ENCODE peak calls at places on chromosome 6, in ten cellular contexts. One of them, this sample, is unnamed. For H3K9me3 and H3K4me1, the result is how much of the 10 kb centered on the place peaks cover.

GRCh38 chr6:96235927-96236326 is 220.2 kb downstream of the FUT9 start:
- DNase-seq in stomach: no peak
- DNase-seq in CD4-positive, CD25-positive, alpha-beta regulatory T cell: no peak
- DNase-seq in A549: no peak
- DNase-seq in uterus: no peak
- DNase-seq in heart left ventricle: no peak
- DNase-seq in aorta: no peak
- DNase-seq in CD4-positive, alpha-beta memory T cell: no peak
- DNase-seq in neuronal stem cell: no peak
- DNase-seq in PC-9: peak
- DNase-seq in this sample: no peak

GRCh38 chr6:81895511-81896185 is 143.2 kb upstream of the TENT5A start:
- DNase-seq in stomach: no peak
- DNase-seq in CD4-positive, CD25-positive, alpha-beta regulatory T cell: no peak
- DNase-seq in A549: no peak
- DNase-seq in uterus: no peak
- DNase-seq in heart left ventricle: no peak
- DNase-seq in aorta: no peak
- DNase-seq in CD4-positive, alpha-beta memory T cell: no peak
- DNase-seq in neuronal stem cell: no peak
- DNase-seq in PC-9: peak
- DNase-seq in this sample: peak

GRCh38 chr6:169868458-169868857 is 117.0 kb downstream of the ERMARD start:
- DNase-seq in stomach: peak
- DNase-seq in CD4-positive, CD25-positive, alpha-beta regulatory T cell: peak
- DNase-seq in A549: no peak
- DNase-seq in uterus: no peak
- DNase-seq in heart left ventricle: peak
- DNase-seq in aorta: no peak
- DNase-seq in CD4-positive, alpha-beta memory T cell: peak
- DNase-seq in neuronal stem cell: no peak
- DNase-seq in PC-9: no peak
- DNase-seq in this sample: no peak

GRCh38 chr6:22383016-22383415 is 86.2 kb upstream of the PRL start:
- DNase-seq in stomach: no peak
- DNase-seq in CD4-positive, CD25-positive, alpha-beta regulatory T cell: no peak
- DNase-seq in A549: no peak
- DNase-seq in uterus: no peak
- DNase-seq in heart left ventricle: no peak
- DNase-seq in aorta: no peak
- DNase-seq in CD4-positive, alpha-beta memory T cell: no peak
- DNase-seq in neuronal stem cell: no peak
- DNase-seq in PC-9: no peak
- DNase-seq in this sample: no peak

GRCh38 chr6:13462380-13463326 is 24.7 kb downstream of the GFOD1 start:
- DNase-seq in stomach: no peak
- DNase-seq in CD4-positive, CD25-positive, alpha-beta regulatory T cell: no peak
- DNase-seq in A549: no peak
- DNase-seq in uterus: no peak
- DNase-seq in heart left ventricle: no peak
- DNase-seq in aorta: no peak
- DNase-seq in CD4-positive, alpha-beta memory T cell: no peak
- DNase-seq in neuronal stem cell: no peak
- DNase-seq in PC-9: no peak
- DNase-seq in this sample: no peak

GRCh38 chr6:88499845-88500699 is 333.9 kb upstream of the CNR1 start:
- DNase-seq in stomach: no peak
- DNase-seq in CD4-positive, CD25-positive, alpha-beta regulatory T cell: no peak
- DNase-seq in A549: no peak
- DNase-seq in uterus: no peak
- DNase-seq in heart left ventricle: no peak
- DNase-seq in aorta: no peak
- DNase-seq in CD4-positive, alpha-beta memory T cell: no peak
- DNase-seq in neuronal stem cell: no peak
- DNase-seq in PC-9: no peak
- DNase-seq in this sample: no peak

GRCh38 chr6:116439572-116439971 is 21.6 kb upstream of the CALHM6 start:
- DNase-seq in stomach: no peak
- DNase-seq in CD4-positive, CD25-positive, alpha-beta regulatory T cell: no peak
- DNase-seq in A549: no peak
- DNase-seq in uterus: no peak
- DNase-seq in heart left ventricle: no peak
- DNase-seq in aorta: no peak
- DNase-seq in CD4-positive, alpha-beta memory T cell: no peak
- DNase-seq in neuronal stem cell: no peak
- DNase-seq in PC-9: no peak
- DNase-seq in this sample: no peak

GRCh38 chr6:157982297-157982579 is 575 bp downstream of the SYNJ2 start:
- DNase-seq in stomach: peak
- DNase-seq in CD4-positive, CD25-positive, alpha-beta regulatory T cell: peak
- DNase-seq in A549: peak
- DNase-seq in uterus: no peak
- DNase-seq in heart left ventricle: peak
- DNase-seq in aorta: no peak
- DNase-seq in CD4-positive, alpha-beta memory T cell: no peak
- DNase-seq in neuronal stem cell: peak
- DNase-seq in PC-9: no peak
- DNase-seq in this sample: peak

GRCh38 chr6:85678000-85678601 is 35.4 kb upstream of the SYNCRIP start:
- DNase-seq in stomach: no peak
- DNase-seq in CD4-positive, CD25-positive, alpha-beta regulatory T cell: no peak
- DNase-seq in A549: no peak
- DNase-seq in uterus: no peak
- DNase-seq in heart left ventricle: no peak
- DNase-seq in aorta: no peak
- DNase-seq in CD4-positive, alpha-beta memory T cell: no peak
- DNase-seq in neuronal stem cell: no peak
- DNase-seq in PC-9: no peak
- DNase-seq in this sample: no peak

GRCh38 chr6:138292482-138292881 is 74.2 kb upstream of the PBOV1 start:
- DNase-seq in stomach: no peak
- DNase-seq in CD4-positive, CD25-positive, alpha-beta regulatory T cell: no peak
- DNase-seq in A549: no peak
- DNase-seq in uterus: no peak
- DNase-seq in heart left ventricle: no peak
- DNase-seq in aorta: no peak
- DNase-seq in CD4-positive, alpha-beta memory T cell: no peak
- DNase-seq in neuronal stem cell: no peak
- DNase-seq in PC-9: no peak
- DNase-seq in this sample: no peak

GRCh38 chr6:49915035-49915434 is 48.7 kb upstream of the CRISP1 start:
- DNase-seq in stomach: no peak
- DNase-seq in CD4-positive, CD25-positive, alpha-beta regulatory T cell: no peak
- DNase-seq in A549: no peak
- DNase-seq in uterus: no peak
- DNase-seq in heart left ventricle: no peak
- DNase-seq in aorta: no peak
- DNase-seq in CD4-positive, alpha-beta memory T cell: no peak
- DNase-seq in neuronal stem cell: no peak
- DNase-seq in PC-9: no peak
- DNase-seq in this sample: peak

GRCh38 chr6:106513813-106514212 is 115.5 kb downstream of the RTN4IP1 start:
- DNase-seq in stomach: no peak
- DNase-seq in CD4-positive, CD25-positive, alpha-beta regulatory T cell: peak
- DNase-seq in A549: no peak
- DNase-seq in uterus: no peak
- DNase-seq in heart left ventricle: no peak
- DNase-seq in aorta: no peak
- DNase-seq in CD4-positive, alpha-beta memory T cell: no peak
- DNase-seq in neuronal stem cell: no peak
- DNase-seq in PC-9: peak
- DNase-seq in this sample: no peak

DNA sequence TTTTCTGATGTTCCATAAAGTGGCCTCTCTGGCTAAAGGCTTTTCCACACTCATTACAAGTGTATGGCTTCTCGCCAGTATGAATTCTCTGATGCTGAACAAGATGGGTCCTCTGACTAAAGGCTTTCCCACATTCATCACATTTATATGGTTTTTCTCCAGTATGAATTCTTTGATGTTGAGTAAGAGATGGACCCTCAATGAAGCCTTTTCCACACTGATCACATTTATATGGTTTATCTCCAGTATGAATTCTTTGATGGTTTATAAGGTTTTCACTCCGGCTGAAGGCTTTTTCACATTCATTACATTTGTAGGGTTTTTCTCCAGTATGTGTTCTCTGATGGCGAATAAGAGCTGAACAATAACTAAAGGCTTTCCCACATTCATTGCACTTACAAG is 20.4 kb downstream of the ZNF184 start:
- DNase-seq in stomach: no peak
- DNase-seq in CD4-positive, CD25-positive, alpha-beta regulatory T cell: peak
- DNase-seq in A549: peak
- DNase-seq in uterus: no peak
- DNase-seq in heart left ventricle: no peak
- DNase-seq in aorta: no peak
- DNase-seq in CD4-positive, alpha-beta memory T cell: no peak
- DNase-seq in neuronal stem cell: no peak
- DNase-seq in PC-9: no peak
- DNase-seq in this sample: no peak
- H3K9me3 ChIP-seq in stomach: half or more
- H3K9me3 ChIP-seq in CD4-positive, CD25-positive, alpha-beta regulatory T cell: half or more
- H3K9me3 ChIP-seq in A549: half or more
- H3K9me3 ChIP-seq in uterus: under half
- H3K9me3 ChIP-seq in heart left ventricle: half or more
- H3K9me3 ChIP-seq in aorta: under half
- H3K9me3 ChIP-seq in CD4-positive, alpha-beta memory T cell: half or more
- H3K9me3 ChIP-seq in neuronal stem cell: half or more
- H3K9me3 ChIP-seq in PC-9: half or more
- H3K9me3 ChIP-seq in this sample: under half

DNA sequence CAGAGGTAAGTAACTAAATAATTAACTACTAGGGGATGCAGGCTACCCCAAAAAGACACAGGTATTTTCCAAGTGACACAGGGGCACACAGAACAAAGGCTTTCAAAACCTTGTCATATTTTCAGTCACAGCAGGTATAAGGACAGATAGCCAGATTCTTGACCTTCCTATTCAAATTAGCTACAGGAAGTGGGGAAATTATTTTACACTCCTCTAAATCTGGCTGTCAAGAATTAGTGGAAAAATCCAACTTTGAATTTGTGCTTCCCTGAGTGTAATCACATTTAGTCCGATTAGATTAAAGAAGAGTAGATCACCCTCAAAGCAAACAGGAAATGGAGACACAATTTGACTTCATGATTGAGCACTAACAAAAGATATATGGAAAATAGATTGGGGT is 60.6 kb downstream of the SYNE1 start:
- DNase-seq in stomach: no peak
- DNase-seq in CD4-positive, CD25-positive, alpha-beta regulatory T cell: no peak
- DNase-seq in A549: no peak
- DNase-seq in uterus: no peak
- DNase-seq in heart left ventricle: no peak
- DNase-seq in aorta: no peak
- DNase-seq in CD4-positive, alpha-beta memory T cell: no peak
- DNase-seq in neuronal stem cell: no peak
- DNase-seq in PC-9: no peak
- DNase-seq in this sample: no peak
- H3K27ac ChIP-seq in stomach: peak
- H3K27ac ChIP-seq in CD4-positive, CD25-positive, alpha-beta regulatory T cell: no peak
- H3K27ac ChIP-seq in A549: no peak
- H3K27ac ChIP-seq in uterus: peak
- H3K27ac ChIP-seq in heart left ventricle: no peak
- H3K27ac ChIP-seq in aorta: no peak
- H3K27ac ChIP-seq in CD4-positive, alpha-beta memory T cell: no peak
- H3K27ac ChIP-seq in neuronal stem cell: no peak
- H3K27ac ChIP-seq in PC-9: no peak
- H3K27ac ChIP-seq in this sample: no peak

GRCh38 chr6:18386302-18386976 is 711 bp upstream of the RNF144B start:
- DNase-seq in stomach: peak
- DNase-seq in CD4-positive, CD25-positive, alpha-beta regulatory T cell: no peak
- DNase-seq in A549: no peak
- DNase-seq in uterus: no peak
- DNase-seq in heart left ventricle: peak
- DNase-seq in aorta: peak
- DNase-seq in CD4-positive, alpha-beta memory T cell: no peak
- DNase-seq in neuronal stem cell: peak
- DNase-seq in PC-9: peak
- DNase-seq in this sample: peak

GRCh38 chr6:18389479-18389878 is 2.3 kb downstream of the RNF144B start:
- DNase-seq in stomach: no peak
- DNase-seq in CD4-positive, CD25-positive, alpha-beta regulatory T cell: no peak
- DNase-seq in A549: no peak
- DNase-seq in uterus: no peak
- DNase-seq in heart left ventricle: no peak
- DNase-seq in aorta: no peak
- DNase-seq in CD4-positive, alpha-beta memory T cell: no peak
- DNase-seq in neuronal stem cell: no peak
- DNase-seq in PC-9: no peak
- DNase-seq in this sample: no peak

GRCh38 chr6:18387061-18387721 is at the start of gene RNF144B:
- DNase-seq in stomach: peak
- DNase-seq in CD4-positive, CD25-positive, alpha-beta regulatory T cell: peak
- DNase-seq in A549: peak
- DNase-seq in uterus: peak
- DNase-seq in heart left ventricle: peak
- DNase-seq in aorta: peak
- DNase-seq in CD4-positive, alpha-beta memory T cell: peak
- DNase-seq in neuronal stem cell: peak
- DNase-seq in PC-9: peak
- DNase-seq in this sample: peak

GRCh38 chr6:18388942-18389341 is 1.8 kb downstream of the RNF144B start:
- DNase-seq in stomach: no peak
- DNase-seq in CD4-positive, CD25-positive, alpha-beta regulatory T cell: no peak
- DNase-seq in A549: peak
- DNase-seq in uterus: no peak
- DNase-seq in heart left ventricle: no peak
- DNase-seq in aorta: no peak
- DNase-seq in CD4-positive, alpha-beta memory T cell: no peak
- DNase-seq in neuronal stem cell: no peak
- DNase-seq in PC-9: peak
- DNase-seq in this sample: peak

GRCh38 chr6:18388252-18388651 is 1.1 kb downstream of the RNF144B start:
- DNase-seq in stomach: no peak
- DNase-seq in CD4-positive, CD25-positive, alpha-beta regulatory T cell: no peak
- DNase-seq in A549: no peak
- DNase-seq in uterus: no peak
- DNase-seq in heart left ventricle: no peak
- DNase-seq in aorta: no peak
- DNase-seq in CD4-positive, alpha-beta memory T cell: no peak
- DNase-seq in neuronal stem cell: no peak
- DNase-seq in PC-9: peak
- DNase-seq in this sample: no peak
- H3K4me1 ChIP-seq in stomach: half or more
- H3K4me1 ChIP-seq in CD4-positive, CD25-positive, alpha-beta regulatory T cell: under half
- H3K4me1 ChIP-seq in A549: under half
- H3K4me1 ChIP-seq in uterus: under half
- H3K4me1 ChIP-seq in heart left ventricle: under half
- H3K4me1 ChIP-seq in aorta: under half
- H3K4me1 ChIP-seq in CD4-positive, alpha-beta memory T cell: under half
- H3K4me1 ChIP-seq in neuronal stem cell: under half
- H3K4me1 ChIP-seq in PC-9: under half
- H3K4me1 ChIP-seq in this sample: under half

DNA sequence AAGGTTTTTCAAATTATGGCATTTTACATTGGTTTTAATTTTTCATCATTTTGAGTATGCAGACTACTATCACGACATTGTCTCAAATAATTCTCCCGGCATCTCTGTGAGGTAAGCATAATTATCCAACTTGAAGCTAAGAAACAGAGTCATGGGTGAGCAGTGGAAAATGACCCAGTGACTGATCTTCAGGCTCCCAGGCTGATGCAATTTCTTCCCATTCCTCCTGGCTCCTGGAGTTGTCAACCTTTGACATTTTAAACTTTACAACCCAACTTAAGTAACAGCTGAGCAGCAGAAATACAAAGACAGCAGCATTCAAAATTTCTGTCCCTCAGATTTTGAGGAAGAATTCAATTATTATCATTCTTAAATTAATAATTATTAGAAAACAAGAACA is 13.6 kb upstream of the LAMA4 start:
- DNase-seq in stomach: no peak
- DNase-seq in CD4-positive, CD25-positive, alpha-beta regulatory T cell: no peak
- DNase-seq in A549: no peak
- DNase-seq in uterus: no peak
- DNase-seq in heart left ventricle: no peak
- DNase-seq in aorta: no peak
- DNase-seq in CD4-positive, alpha-beta memory T cell: no peak
- DNase-seq in neuronal stem cell: no peak
- DNase-seq in PC-9: no peak
- DNase-seq in this sample: no peak
- H3K9me3 ChIP-seq in stomach: under half
- H3K9me3 ChIP-seq in CD4-positive, CD25-positive, alpha-beta regulatory T cell: under half
- H3K9me3 ChIP-seq in A549: under half
- H3K9me3 ChIP-seq in uterus: under half
- H3K9me3 ChIP-seq in heart left ventricle: under half
- H3K9me3 ChIP-seq in aorta: under half
- H3K9me3 ChIP-seq in CD4-positive, alpha-beta memory T cell: under half
- H3K9me3 ChIP-seq in neuronal stem cell: under half
- H3K9me3 ChIP-seq in PC-9: under half
- H3K9me3 ChIP-seq in this sample: under half